ENCODE peak calls at places on chromosome 22, in ten cellular contexts. T, P, E, B, X, L, A, K, I and S are unnamed samples.
A peak's percentile ranks its signal among the peaks of the same experiment; 100 is the strongest.

GRCh38 chr22:39985383-39986045 is 9.2 kb upstream of the FAM83F start:
- DNase-seq in T (no peak), P (no peak), E (peak; percentile 58), B (no peak), X (no peak), L (no peak), A (no peak), K (no peak), I (peak; percentile 30), S (no peak)

GRCh38 chr22:17880468-17880867 is 106.2 kb upstream of the BID start:
- DNase-seq in T (no peak), P (no peak), E (no peak), B (no peak), X (no peak), L (no peak), A (no peak), K (no peak), I (no peak), S (no peak)

GRCh38 chr22:25334091-25334490 is 114.7 kb downstream of the CRYBB2 start:
- DNase-seq in T (peak; percentile 79), P (peak; percentile 54), E (peak; percentile 49), B (no peak), X (peak; percentile 24), L (peak; percentile 55), A (no peak), K (no peak), I (no peak), S (peak; percentile 63)

GRCh38 chr22:49331878-49332277 is 495.8 kb downstream of the BRD1 start:
- DNase-seq in T (peak; percentile 65), P (no peak), E (no peak), B (no peak), X (no peak), L (no peak), A (peak; percentile 50), K (no peak), I (peak; percentile 48), S (peak; percentile 4)

GRCh38 chr22:29457730-29458129 is 19.3 kb downstream of the RFPL1 start:
- DNase-seq in T (no peak), P (no peak), E (peak; percentile 24), B (peak; percentile 68), X (no peak), L (peak; percentile 54), A (no peak), K (no peak), I (no peak), S (peak; percentile 82)

GRCh38 chr22:28075260-28075981 is 156.4 kb upstream of the PITPNB start:
- DNase-seq in T (no peak), P (peak; percentile 60), E (no peak), B (peak; percentile 15), X (no peak), L (peak; percentile 90), A (no peak), K (no peak), I (no peak), S (no peak)

GRCh38 chr22:43096420-43096819 is 7.2 kb upstream of the TTLL1 start:
- DNase-seq in T (no peak), P (no peak), E (no peak), B (no peak), X (no peak), L (no peak), A (no peak), K (no peak), I (no peak), S (no peak)

GRCh38 chr22:28841111-28841510 is 40.7 kb upstream of the XBP1 start:
- DNase-seq in T (no peak), P (no peak), E (no peak), B (peak; percentile 37), X (no peak), L (peak; percentile 6), A (no peak), K (no peak), I (no peak), S (no peak)

GRCh38 chr22:43477966-43478365 is 66.2 kb downstream of the MPPED1 start:
- DNase-seq in T (no peak), P (no peak), E (no peak), B (no peak), X (no peak), L (no peak), A (no peak), K (no peak), I (no peak), S (no peak)

GRCh38 chr22:46525681-46526483 is 11.5 kb downstream of the CELSR1 start:
- DNase-seq in T (no peak), P (no peak), E (no peak), B (no peak), X (no peak), L (no peak), A (no peak), K (no peak), I (no peak), S (no peak)

GRCh38 chr22:38824587-38824986 is 19.2 kb downstream of the NPTXR start:
- DNase-seq in T (peak; percentile 90), P (peak; percentile 72), E (peak; percentile 34), B (peak; percentile 77), X (peak; percentile 11), L (peak; percentile 88), A (no peak), K (peak; percentile 17), I (no peak), S (peak; percentile 78)

GRCh38 chr22:26292667-26292995 is 123.4 kb downstream of the SEZ6L start:
- DNase-seq in T (no peak), P (no peak), E (no peak), B (no peak), X (no peak), L (no peak), A (no peak), K (no peak), I (no peak), S (no peak)

GRCh38 chr22:16917144-16918003 is 90.6 kb downstream of the GAB4 start:
- DNase-seq in T (no peak), P (peak; percentile 57), E (peak; percentile 50), B (peak; percentile 32), X (peak; percentile 40), L (peak; percentile 68), A (no peak), K (no peak), I (peak; percentile 73), S (peak; percentile 70)

GRCh38 chr22:36497910-36498669 is 8.8 kb downstream of the FOXRED2 start:
- DNase-seq in T (no peak), P (no peak), E (no peak), B (no peak), X (no peak), L (no peak), A (no peak), K (no peak), I (no peak), S (no peak)

GRCh38 chr22:27719535-27720227 is 81.9 kb downstream of the MN1 start:
- DNase-seq in T (no peak), P (peak; percentile 35), E (no peak), B (no peak), X (no peak), L (peak; percentile 39), A (no peak), K (no peak), I (peak; percentile 42), S (no peak)

GRCh38 chr22:45335021-45335818 is 25.5 kb downstream of the FAM118A start:
- DNase-seq in T (no peak), P (peak; percentile 90), E (no peak), B (no peak), X (no peak), L (peak; percentile 63), A (no peak), K (no peak), I (no peak), S (no peak)